ENCODE peak calls at places on chromosome 1, in five cellular contexts. F, T, Q, S and P are unnamed samples.

GRCh38 chr1:227756172-227756959 is 21.1 kb downstream of the SNAP47 start:
- DNase-seq in F (no peak), T (no peak), Q (no peak), S (no peak), P (no peak)

GRCh38 chr1:75992312-75992711 is 60.1 kb upstream of the ASB17 start:
- DNase-seq in F (no peak), T (no peak), Q (no peak), S (no peak), P (no peak)

GRCh38 chr1:227447531-227447990 is 115.8 kb upstream of the ZNF678 start:
- DNase-seq in F (peak), T (peak), Q (no peak), S (no peak), P (no peak)

GRCh38 chr1:114024049-114024448 is 44.8 kb downstream of the OLFML3 start:
- DNase-seq in F (no peak), T (no peak), Q (no peak), S (no peak), P (no peak)

GRCh38 chr1:157771666-157772425 is 5.1 kb downstream of the FCRL2 start:
- DNase-seq in F (no peak), T (no peak), Q (no peak), S (no peak), P (no peak)

GRCh38 chr1:27724961-27725373 is 794 bp upstream of the FAM76A start:
- DNase-seq in F (peak), T (peak), Q (peak), S (no peak), P (no peak)

GRCh38 chr1:233016798-233017197 is 66.4 kb downstream of the NTPCR start:
- DNase-seq in F (no peak), T (no peak), Q (no peak), S (no peak), P (no peak)

GRCh38 chr1:93758842-93759515 is 77.3 kb upstream of the BCAR3 start:
- DNase-seq in F (no peak), T (peak), Q (peak), S (no peak), P (no peak)

GRCh38 chr1:31617917-31618746 is 643 bp downstream of the HCRTR1 start:
- DNase-seq in F (peak), T (peak), Q (peak), S (no peak), P (no peak)

GRCh38 chr1:185281245-185281644 is 35.8 kb downstream of the IVNS1ABP start:
- DNase-seq in F (no peak), T (no peak), Q (peak), S (peak), P (no peak)
- TF ChIP-seq ZBTB33 in F (no peak), T (no peak), Q (no peak), S (no peak), P (no peak)

GRCh38 chr1:9558946-9559545 is 19.8 kb downstream of the SLC25A33 start:
- DNase-seq in F (no peak), T (no peak), Q (no peak), S (no peak), P (no peak)

GRCh38 chr1:9558271-9558945 is 19.1 kb downstream of the SLC25A33 start:
- DNase-seq in F (no peak), T (no peak), Q (no peak), S (no peak), P (no peak)

GRCh38 chr1:9557624-9558023 is 18.4 kb downstream of the SLC25A33 start:
- DNase-seq in F (no peak), T (no peak), Q (peak), S (no peak), P (no peak)

GRCh38 chr1:9553736-9554144 is 14.5 kb downstream of the SLC25A33 start:
- DNase-seq in F (no peak), T (no peak), Q (peak), S (no peak), P (no peak)

GRCh38 chr1:9555942-9556341 is 16.7 kb downstream of the SLC25A33 start:
- DNase-seq in F (no peak), T (no peak), Q (no peak), S (no peak), P (no peak)
- TF ChIP-seq ZBTB33 in F (no peak), T (no peak), Q (no peak), S (no peak), P (no peak)

GRCh38 chr1:10494418-10494753 is 19.6 kb downstream of the PEX14 start:
- DNase-seq in F (no peak), T (no peak), Q (no peak), S (no peak), P (no peak)

GRCh38 chr1:10495475-10495817 is 20.7 kb downstream of the PEX14 start:
- DNase-seq in F (no peak), T (no peak), Q (no peak), S (no peak), P (no peak)

GRCh38 chr1:10497109-10497508 is 22.4 kb downstream of the PEX14 start:
- DNase-seq in F (no peak), T (no peak), Q (no peak), S (no peak), P (no peak)

GRCh38 chr1:10494754-10495474 is 20.2 kb downstream of the PEX14 start:
- DNase-seq in F (peak), T (peak), Q (peak), S (peak), P (no peak)

DNA sequence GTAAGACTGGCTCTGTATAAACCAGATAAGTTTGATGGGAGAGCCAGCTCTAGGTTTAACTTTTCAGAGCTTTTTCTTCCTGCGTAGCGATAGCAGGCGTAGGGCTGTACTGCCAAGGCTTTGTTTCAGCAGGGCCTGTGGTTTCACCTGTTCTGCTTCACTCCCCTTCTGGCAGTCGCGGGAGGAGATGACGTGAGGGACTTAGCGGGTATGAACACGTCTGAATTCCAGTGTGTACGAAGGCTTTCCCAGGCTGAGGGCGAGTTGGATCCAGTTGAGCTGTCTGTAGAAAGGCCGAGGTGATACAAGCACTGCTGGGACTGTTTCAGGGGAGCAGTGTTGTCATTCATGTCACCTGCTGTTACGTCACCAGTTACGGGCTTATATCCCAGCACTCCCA is 21.2 kb downstream of the PEX14 start:
- DNase-seq in F (no peak), T (no peak), Q (no peak), S (no peak), P (no peak)
- TF ChIP-seq ZBTB33 in F (no peak), T (no peak), Q (no peak), S (peak), P (no peak)

DNA sequence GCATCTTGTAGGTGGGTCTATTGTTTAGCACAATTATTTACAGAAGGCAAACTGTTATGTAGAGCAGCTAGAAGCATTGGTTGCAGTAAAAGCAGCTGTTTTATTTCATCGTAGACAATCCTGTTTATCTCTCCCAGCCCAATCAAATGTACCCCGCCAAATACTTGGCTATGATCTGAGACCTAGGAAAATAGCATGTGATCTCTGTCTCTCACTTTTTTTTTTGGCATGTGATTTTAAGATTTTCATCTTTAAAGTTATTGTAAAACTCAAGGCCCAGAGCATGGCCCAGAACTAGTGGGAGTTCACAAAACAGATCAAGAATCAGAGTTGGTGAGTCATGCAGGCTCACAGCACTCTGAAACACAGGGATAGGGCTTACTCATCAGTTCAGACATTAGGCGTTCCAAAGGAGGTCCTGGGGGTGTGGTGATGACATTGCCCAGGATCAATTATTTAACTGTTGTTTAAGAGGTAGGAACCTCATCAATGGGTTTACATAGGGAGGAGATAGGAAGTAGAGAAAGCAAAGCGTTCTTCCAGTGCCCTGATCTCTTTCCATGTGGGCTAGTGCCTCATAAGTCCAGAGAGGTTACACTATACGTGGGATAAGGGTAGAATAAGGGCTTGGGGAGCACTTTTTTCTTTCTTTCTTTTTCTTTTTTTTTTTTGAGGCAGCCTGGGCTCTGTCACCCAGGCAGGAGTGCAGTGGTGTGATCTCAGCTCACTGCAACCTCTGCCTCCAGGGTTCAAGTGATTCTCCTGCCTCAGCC is 40.3 kb downstream of the TBX19 start:
- DNase-seq in F (peak), T (no peak), Q (peak), S (no peak), P (peak)
- TF ChIP-seq ZBTB33 in F (no peak), T (no peak), Q (no peak), S (no peak), P (no peak)